ENCODE peak calls at places on chromosomes 3 and 15, in eight cellular contexts. Z, U, M, Q, L, O, W and G are unnamed samples.

GRCh38 chr15:62824111-62824737 is 218.3 kb upstream of the TPM1 start:
- DNase-seq in Z (no peak), U (no peak), M (peak), Q (no peak), L (no peak), O (no peak), W (no peak), G (no peak)

GRCh38 chr3:46797486-46797885 is 65.8 kb downstream of the MYL3 start:
- DNase-seq in Z (no peak), U (no peak), M (no peak), Q (no peak), L (no peak), O (no peak), W (no peak), G (no peak)

GRCh38 chr3:19888428-19889152 is 45.4 kb downstream of the EFHB start:
- DNase-seq in Z (no peak), U (no peak), M (no peak), Q (no peak), L (no peak), O (no peak), W (no peak), G (no peak)

GRCh38 chr15:25763206-25763880 is 99.8 kb downstream of the ATP10A start:
- DNase-seq in Z (no peak), U (no peak), M (no peak), Q (no peak), L (no peak), O (no peak), W (no peak), G (no peak)

GRCh38 chr15:34621675-34622074 is 38.2 kb upstream of the GOLGA8B start:
- DNase-seq in Z (no peak), U (no peak), M (no peak), Q (no peak), L (no peak), O (no peak), W (no peak), G (no peak)

GRCh38 chr3:60720696-60721228 is 530.5 kb downstream of the FHIT start:
- DNase-seq in Z (no peak), U (no peak), M (no peak), Q (no peak), L (no peak), O (no peak), W (no peak), G (no peak)

GRCh38 chr3:108182339-108182738 is 39.9 kb downstream of the IFT57 start:
- DNase-seq in Z (no peak), U (no peak), M (no peak), Q (no peak), L (no peak), O (no peak), W (no peak), G (no peak)

GRCh38 chr3:132637590-132637989 is 22.0 kb downstream of the ACAD11 start:
- DNase-seq in Z (no peak), U (no peak), M (no peak), Q (no peak), L (no peak), O (no peak), W (no peak), G (no peak)

GRCh38 chr15:27017168-27017809 is 46.3 kb downstream of the GABRG3 start:
- DNase-seq in Z (no peak), U (no peak), M (peak), Q (no peak), L (peak), O (peak), W (peak), G (no peak)

GRCh38 chr15:70111203-70112017 is 13.7 kb upstream of the TLE3 start:
- DNase-seq in Z (peak), U (peak), M (peak), Q (peak), L (peak), O (peak), W (peak), G (no peak)

GRCh38 chr15:70113304-70113700 is 15.6 kb upstream of the TLE3 start:
- DNase-seq in Z (peak), U (peak), M (no peak), Q (peak), L (no peak), O (peak), W (no peak), G (peak)

GRCh38 chr15:70109522-70109921 is 11.8 kb upstream of the TLE3 start:
- DNase-seq in Z (no peak), U (no peak), M (no peak), Q (no peak), L (no peak), O (no peak), W (no peak), G (no peak)

GRCh38 chr15:70112018-70112395 is 14.3 kb upstream of the TLE3 start:
- DNase-seq in Z (no peak), U (no peak), M (no peak), Q (no peak), L (no peak), O (no peak), W (no peak), G (no peak)

GRCh38 chr15:70109982-70110381 is 12.3 kb upstream of the TLE3 start:
- DNase-seq in Z (no peak), U (no peak), M (no peak), Q (no peak), L (no peak), O (no peak), W (no peak), G (no peak)
- H3K27ac ChIP-seq in Z (no peak), U (no peak), M (no peak), Q (no peak), L (no peak), O (no peak), W (no peak), G (no peak)

GRCh38 chr3:63968612-63969350 is 54.5 kb downstream of the PSMD6 start:
- DNase-seq in Z (no peak), U (no peak), M (no peak), Q (no peak), L (no peak), O (no peak), W (no peak), G (no peak)
- H3K27ac ChIP-seq in Z (peak), U (peak), M (no peak), Q (peak), L (peak), O (peak), W (no peak), G (peak)

GRCh38 chr3:156729460-156730179 is 55.2 kb downstream of the TIPARP start:
- DNase-seq in Z (no peak), U (no peak), M (no peak), Q (no peak), L (peak), O (no peak), W (no peak), G (no peak)

GRCh38 chr3:156739976-156740375 is 65.6 kb downstream of the TIPARP start:
- DNase-seq in Z (no peak), U (no peak), M (no peak), Q (no peak), L (no peak), O (no peak), W (no peak), G (no peak)

GRCh38 chr3:156732715-156733114 is 58.3 kb downstream of the TIPARP start:
- DNase-seq in Z (no peak), U (no peak), M (no peak), Q (no peak), L (no peak), O (no peak), W (no peak), G (no peak)

GRCh38 chr3:156738251-156738650 is 63.9 kb downstream of the TIPARP start:
- DNase-seq in Z (no peak), U (no peak), M (no peak), Q (no peak), L (no peak), O (no peak), W (no peak), G (no peak)

GRCh38 chr3:156735471-156735870 is 61.1 kb downstream of the TIPARP start:
- DNase-seq in Z (no peak), U (no peak), M (no peak), Q (no peak), L (no peak), O (no peak), W (no peak), G (no peak)
- H3K27ac ChIP-seq in Z (no peak), U (no peak), M (no peak), Q (no peak), L (no peak), O (no peak), W (no peak), G (no peak)

GRCh38 chr3:172223870-172224269 is 184.5 kb downstream of the FNDC3B start:
- DNase-seq in Z (no peak), U (no peak), M (no peak), Q (no peak), L (no peak), O (no peak), W (no peak), G (no peak)

GRCh38 chr3:172222474-172223071 is 183.2 kb downstream of the FNDC3B start:
- DNase-seq in Z (no peak), U (no peak), M (no peak), Q (no peak), L (peak), O (no peak), W (no peak), G (no peak)

GRCh38 chr3:172226831-172227230 is 187.5 kb downstream of the FNDC3B start:
- DNase-seq in Z (no peak), U (no peak), M (no peak), Q (no peak), L (no peak), O (no peak), W (no peak), G (no peak)

GRCh38 chr3:172225215-172225707 is 185.9 kb downstream of the FNDC3B start:
- DNase-seq in Z (no peak), U (no peak), M (no peak), Q (no peak), L (no peak), O (no peak), W (no peak), G (no peak)

DNA sequence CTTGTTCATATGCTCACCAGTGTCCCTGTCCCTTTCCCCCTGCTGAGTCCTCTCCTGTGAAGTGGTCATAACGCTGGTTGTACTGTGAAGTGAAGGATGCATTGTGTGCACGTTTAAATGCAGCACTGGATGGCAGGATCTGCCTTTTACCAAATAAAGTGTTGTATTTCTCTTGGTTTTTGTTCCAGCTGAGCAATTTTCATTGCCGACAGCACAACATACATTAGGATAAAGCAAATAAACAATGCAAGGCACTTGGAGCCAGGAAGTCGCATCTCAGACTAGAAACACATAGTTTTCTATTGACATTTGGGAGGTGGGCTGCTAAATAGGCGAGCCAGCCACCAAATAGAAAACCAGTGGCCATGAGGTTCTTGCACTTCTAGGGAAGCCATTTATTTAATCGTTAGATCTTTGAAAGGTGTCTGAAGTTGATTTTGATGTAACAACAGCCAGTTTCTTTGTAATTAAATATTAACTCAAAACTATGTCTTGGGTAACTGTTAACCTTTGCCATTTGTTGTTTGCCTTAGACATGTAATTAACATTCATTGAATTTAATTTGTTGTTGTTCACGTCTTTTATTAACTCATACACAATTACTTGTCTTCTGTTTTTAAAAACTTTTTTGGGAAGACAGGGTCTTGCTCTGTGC is 185.3 kb downstream of the FNDC3B start:
- DNase-seq in Z (no peak), U (no peak), M (no peak), Q (no peak), L (no peak), O (no peak), W (no peak), G (no peak)
- H3K27ac ChIP-seq in Z (no peak), U (no peak), M (no peak), Q (no peak), L (no peak), O (no peak), W (no peak), G (no peak)

GRCh38 chr3:49412632-49413337 is 562 bp downstream of the TCTA start:
- DNase-seq in Z (no peak), U (no peak), M (no peak), Q (no peak), L (peak), O (no peak), W (no peak), G (peak)

GRCh38 chr3:49413338-49413734 is 1.1 kb downstream of the TCTA start:
- DNase-seq in Z (no peak), U (no peak), M (no peak), Q (no peak), L (no peak), O (no peak), W (no peak), G (peak)

GRCh38 chr3:49416867-49417266 is 4.6 kb downstream of the TCTA start:
- DNase-seq in Z (no peak), U (no peak), M (no peak), Q (no peak), L (no peak), O (no peak), W (no peak), G (peak)

GRCh38 chr3:49415931-49416601 is 3.8 kb downstream of the TCTA start:
- DNase-seq in Z (no peak), U (no peak), M (no peak), Q (peak), L (no peak), O (no peak), W (no peak), G (peak)

DNA sequence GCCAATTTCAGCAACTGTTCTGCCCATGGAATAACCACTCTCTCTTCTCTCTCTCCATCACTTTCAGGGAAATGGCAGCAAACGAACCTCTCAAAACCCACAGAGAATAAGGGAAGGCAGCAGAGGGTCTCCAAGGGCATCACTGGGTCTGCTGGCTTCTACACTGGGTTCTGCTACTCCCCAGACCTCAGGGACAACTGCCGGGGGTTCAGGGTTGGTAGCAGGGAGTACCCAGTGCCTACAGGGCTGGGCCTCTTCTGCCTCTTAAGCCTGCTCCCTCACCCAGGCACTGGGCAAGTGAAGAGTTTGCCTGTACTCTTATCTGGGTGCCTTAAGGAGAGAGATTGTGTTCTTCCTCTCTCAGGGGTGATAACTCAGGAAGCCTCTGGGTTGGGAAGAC is 2.5 kb downstream of the TCTA start:
- DNase-seq in Z (no peak), U (no peak), M (no peak), Q (no peak), L (no peak), O (no peak), W (no peak), G (peak)
- H3K27ac ChIP-seq in Z (no peak), U (peak), M (no peak), Q (no peak), L (no peak), O (no peak), W (no peak), G (peak)

GRCh38 chr3:196378442-196378841 is 40.3 kb upstream of the TM4SF19 start:
- DNase-seq in Z (no peak), U (no peak), M (no peak), Q (no peak), L (no peak), O (no peak), W (no peak), G (no peak)

DNA sequence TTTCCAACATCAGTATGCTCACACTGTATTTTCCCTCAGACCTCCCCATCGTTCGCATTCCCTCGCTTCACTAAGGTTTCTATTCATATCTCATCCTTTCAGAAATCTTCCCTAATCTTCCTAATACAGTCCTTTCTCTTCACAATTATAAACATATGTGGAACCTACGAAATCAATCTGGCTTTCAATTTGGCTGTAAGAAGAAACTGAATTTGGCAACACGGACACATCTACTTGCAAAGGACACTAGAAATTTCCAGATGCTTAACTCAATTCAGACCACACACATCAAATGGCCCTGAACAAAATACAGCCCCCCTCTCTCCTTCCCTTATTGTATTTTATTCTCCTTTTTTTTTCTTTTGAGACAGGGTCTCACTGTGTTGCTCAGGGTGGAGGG is 39.1 kb upstream of the TM4SF19 start:
- DNase-seq in Z (no peak), U (no peak), M (no peak), Q (no peak), L (no peak), O (no peak), W (no peak), G (no peak)
- H3K27ac ChIP-seq in Z (no peak), U (no peak), M (no peak), Q (no peak), L (no peak), O (no peak), W (no peak), G (no peak)